ENCODE peak calls at places on chromosome 16, in four cellular contexts. M is IMR-90, Q is tibial nerve, F is H9. Y is an unnamed sample. For H3K4me1, the result is how much of the 10 kb centered on the place peaks cover.

GRCh38 chr16:49921791-49922456 is 66.0 kb upstream of the ZNF423 start:
- DNase-seq in M (peak), Q (peak), F (peak), Y (peak)

GRCh38 chr16:19674485-19674884 is 43.5 kb downstream of the KNOP1 start:
- DNase-seq in M (no peak), Q (no peak), F (no peak), Y (no peak)

GRCh38 chr16:67666032-67666537 is 465 bp downstream of the ENKD1 start:
- DNase-seq in M (no peak), Q (no peak), F (peak), Y (no peak)

GRCh38 chr16:84027607-84028006 is 15.0 kb downstream of the SLC38A8 start:
- DNase-seq in M (no peak), Q (no peak), F (no peak), Y (no peak)

GRCh38 chr16:54285414-54286066 is 1.0 kb downstream of the IRX3 start:
- DNase-seq in M (no peak), Q (no peak), F (peak), Y (peak)

GRCh38 chr16:84132527-84133285 is 12.3 kb downstream of the HSDL1 start:
- DNase-seq in M (peak), Q (no peak), F (no peak), Y (no peak)

GRCh38 chr16:17082126-17082882 is 388.5 kb downstream of the XYLT1 start:
- DNase-seq in M (no peak), Q (no peak), F (peak), Y (no peak)

GRCh38 chr16:47916266-47916665 is 239.5 kb downstream of the ABCC12 start:
- DNase-seq in M (peak), Q (no peak), F (no peak), Y (no peak)

GRCh38 chr16:57637020-57637419 is 8.6 kb downstream of the ADGRG1 start:
- DNase-seq in M (no peak), Q (no peak), F (no peak), Y (no peak)

GRCh38 chr16:12228607-12229499 is 252.3 kb downstream of the SNX29 start:
- DNase-seq in M (peak), Q (no peak), F (peak), Y (no peak)

GRCh38 chr16:22623351-22623781 is 112.7 kb downstream of the NPIPB5 start:
- DNase-seq in M (no peak), Q (no peak), F (no peak), Y (no peak)

GRCh38 chr16:20383106-20384029 is 21.2 kb downstream of the PDILT start:
- DNase-seq in M (peak), Q (no peak), F (peak), Y (no peak)

GRCh38 chr16:84505249-84506156 is 1.0 kb upstream of the MEAK7 start:
- DNase-seq in M (no peak), Q (no peak), F (no peak), Y (no peak)

GRCh38 chr16:84527486-84528269 is 23.2 kb upstream of the MEAK7 start:
- DNase-seq in M (no peak), Q (no peak), F (no peak), Y (no peak)

GRCh38 chr16:71762186-71762585 is 37.7 kb upstream of the PHLPP2 start:
- DNase-seq in M (peak), Q (no peak), F (no peak), Y (no peak)

GRCh38 chr16:72743011-72743761 is 304.7 kb downstream of the ZFHX3 start:
- DNase-seq in M (no peak), Q (no peak), F (no peak), Y (no peak)

GRCh38 chr16:78591682-78592103 is 492.2 kb downstream of the WWOX start:
- DNase-seq in M (no peak), Q (no peak), F (no peak), Y (no peak)

GRCh38 chr16:55577888-55578287 is 11.4 kb downstream of the CAPNS2 start:
- DNase-seq in M (no peak), Q (no peak), F (no peak), Y (no peak)

GRCh38 chr16:50261707-50262235 is 4.6 kb upstream of the ADCY7 start:
- DNase-seq in M (no peak), Q (no peak), F (no peak), Y (no peak)

DNA sequence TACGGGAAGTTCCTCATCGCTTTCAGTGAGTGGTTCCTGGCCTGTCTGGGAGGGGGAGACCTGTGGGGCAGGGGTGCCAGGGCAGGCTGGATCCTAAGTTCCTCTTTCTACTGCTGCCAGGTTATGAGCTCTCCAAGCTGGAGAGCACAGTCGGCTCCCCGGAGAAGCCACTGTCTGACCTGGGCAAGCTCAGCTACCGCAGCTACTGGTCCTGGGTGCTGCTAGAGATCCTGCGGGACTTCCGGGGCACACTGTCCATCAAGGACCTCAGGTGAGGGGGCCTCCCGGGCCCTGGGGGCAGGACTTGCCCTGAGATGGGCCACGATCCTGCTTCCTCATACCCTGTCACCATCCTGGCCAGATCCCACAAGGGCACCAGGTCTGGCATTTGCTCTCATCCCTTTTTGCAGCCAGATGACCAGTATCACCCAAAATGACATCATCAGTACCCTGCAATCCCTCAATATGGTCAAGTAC is 5.2 kb downstream of the PRSS8 start:
- DNase-seq in M (no peak), Q (no peak), F (no peak), Y (peak)
- H3K4me1 ChIP-seq in M (under half), Q (under half), F (under half), Y (under half)

DNA sequence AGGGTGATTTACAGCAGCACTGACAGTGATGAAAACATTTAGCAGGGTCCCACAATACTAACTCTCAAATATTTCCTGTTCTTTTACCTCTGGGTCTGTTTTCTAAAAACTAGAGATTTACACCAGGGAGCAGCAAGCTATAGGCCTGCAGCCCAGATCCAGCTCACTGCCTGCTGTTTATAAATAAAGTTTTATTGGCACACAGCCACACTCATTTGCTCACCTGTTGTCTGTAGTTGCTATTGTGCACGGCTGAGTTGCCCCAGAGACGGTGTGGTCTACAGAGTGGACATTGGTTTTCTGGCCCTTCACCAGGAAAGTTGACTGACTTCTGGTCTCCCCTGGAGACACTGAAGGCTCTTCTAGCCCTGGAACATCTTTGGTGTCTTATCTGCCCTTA is 16.3 kb upstream of the JPT2 start:
- DNase-seq in M (no peak), Q (no peak), F (no peak), Y (no peak)
- H3K4me1 ChIP-seq in M (under half), Q (under half), F (under half), Y (under half)

GRCh38 chr16:70578035-70578434 is 54.4 kb downstream of the SF3B3 start:
- DNase-seq in M (no peak), Q (no peak), F (no peak), Y (no peak)

GRCh38 chr16:70574595-70575271 is 51.1 kb downstream of the SF3B3 start:
- DNase-seq in M (peak), Q (no peak), F (no peak), Y (no peak)

GRCh38 chr16:70575376-70575775 is 51.8 kb downstream of the SF3B3 start:
- DNase-seq in M (no peak), Q (no peak), F (no peak), Y (no peak)

GRCh38 chr16:70577256-70577698 is 53.7 kb downstream of the SF3B3 start:
- DNase-seq in M (peak), Q (peak), F (no peak), Y (peak)

GRCh38 chr16:70576431-70577255 is 53.0 kb downstream of the SF3B3 start:
- DNase-seq in M (peak), Q (no peak), F (no peak), Y (no peak)
- H3K4me1 ChIP-seq in M (under half), Q (under half), F (under half), Y (under half)

GRCh38 chr16:86756882-86757703 is 178.7 kb downstream of the FOXL1 start:
- DNase-seq in M (no peak), Q (no peak), F (no peak), Y (no peak)
- H3K4me1 ChIP-seq in M (under half), Q (under half), F (under half), Y (under half)